ENCODE peak calls at places on chromosome 21, in eight cellular contexts. V is fibroblast of pulmonary artery, R is mucosa of descending colon, A is testis, L is transverse colon, G is fibroblast of mammary gland, X is kidney, Q is heart left ventricle. Y is an unnamed sample.

GRCh38 chr21:39021475-39021832 is 161.8 kb downstream of the PSMG1 start:
- DNase-seq in V (no peak), R (no peak), A (no peak), L (no peak), G (no peak), X (no peak), Q (no peak), Y (no peak)

GRCh38 chr21:35256468-35256988 is 207.4 kb upstream of the RUNX1 start:
- DNase-seq in V (peak), R (peak), A (peak), L (peak), G (peak), X (peak), Q (peak), Y (peak)

GRCh38 chr21:45880097-45881068 is 101.2 kb upstream of the COL6A1 start:
- DNase-seq in V (peak), R (peak), A (peak), L (peak), G (peak), X (peak), Q (peak), Y (peak)

GRCh38 chr21:33127154-33127893 is 57.4 kb downstream of the OLIG1 start:
- DNase-seq in V (peak), R (peak), A (peak), L (peak), G (peak), X (no peak), Q (peak), Y (peak)

GRCh38 chr21:33640697-33641338 is 723 bp downstream of the CRYZL1 start:
- DNase-seq in V (peak), R (peak), A (peak), L (peak), G (peak), X (no peak), Q (no peak), Y (no peak)

GRCh38 chr21:46256501-46256994 is 28.0 kb upstream of the LSS start:
- DNase-seq in V (no peak), R (no peak), A (no peak), L (no peak), G (no peak), X (no peak), Q (peak), Y (no peak)

GRCh38 chr21:38660333-38661295 is 145.1 kb upstream of the ETS2 start:
- DNase-seq in V (no peak), R (peak), A (peak), L (peak), G (no peak), X (peak), Q (no peak), Y (no peak)

GRCh38 chr21:38765056-38765455 is 40.7 kb upstream of the ETS2 start:
- DNase-seq in V (no peak), R (no peak), A (no peak), L (no peak), G (peak), X (no peak), Q (no peak), Y (no peak)

GRCh38 chr21:36910581-36911307 is 55.7 kb downstream of the HLCS start:
- DNase-seq in V (peak), R (no peak), A (no peak), L (no peak), G (peak), X (no peak), Q (no peak), Y (no peak)

GRCh38 chr21:38869946-38870345 is 64.2 kb downstream of the ETS2 start:
- DNase-seq in V (no peak), R (no peak), A (no peak), L (no peak), G (peak), X (no peak), Q (no peak), Y (no peak)

GRCh38 chr21:32520885-32521735 is 64.2 kb downstream of the TCP10L start:
- DNase-seq in V (peak), R (peak), A (peak), L (peak), G (peak), X (peak), Q (peak), Y (peak)

GRCh38 chr21:16842716-16843115 is 670.1 kb upstream of the CXADR start:
- DNase-seq in V (no peak), R (no peak), A (no peak), L (no peak), G (peak), X (no peak), Q (no peak), Y (no peak)

GRCh38 chr21:44871576-44872265 is 1.8 kb downstream of the PTTG1IP start:
- DNase-seq in V (peak), R (peak), A (peak), L (peak), G (peak), X (peak), Q (peak), Y (peak)

GRCh38 chr21:36291509-36291908 is 28.5 kb upstream of the MORC3 start:
- DNase-seq in V (no peak), R (no peak), A (no peak), L (no peak), G (no peak), X (no peak), Q (no peak), Y (no peak)

DNA sequence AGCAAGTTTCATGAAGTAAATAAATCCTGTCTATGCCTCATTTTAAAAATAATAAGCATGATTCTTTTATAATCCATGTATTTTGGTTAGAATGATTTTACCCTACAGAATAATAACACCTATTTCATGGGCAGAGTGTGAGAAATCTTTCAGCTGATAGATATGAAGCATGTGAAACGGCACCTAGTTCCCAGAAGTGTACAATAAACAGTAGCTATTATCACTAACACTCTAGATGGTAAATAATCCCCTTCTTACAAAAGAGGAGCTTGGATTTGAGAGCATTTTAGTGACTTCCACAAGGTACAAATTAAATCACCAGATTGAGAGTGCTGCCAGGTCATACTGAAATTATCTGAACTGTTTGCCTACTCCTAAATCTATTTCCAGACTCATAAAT is 95.3 kb upstream of the NRIP1 start:
- DNase-seq in V (no peak), R (no peak), A (no peak), L (no peak), G (no peak), X (no peak), Q (no peak), Y (no peak)
- TF ChIP-seq CTCF in V (no peak), R (no peak), A (no peak), L (no peak), G (no peak), X (no peak), Q (no peak), Y (no peak)

GRCh38 chr21:41375875-41376274 is 14.0 kb downstream of the MX2 start:
- DNase-seq in V (no peak), R (no peak), A (no peak), L (no peak), G (no peak), X (no peak), Q (no peak), Y (no peak)

GRCh38 chr21:41381731-41382130 is 19.9 kb downstream of the MX2 start:
- DNase-seq in V (no peak), R (no peak), A (no peak), L (no peak), G (no peak), X (no peak), Q (no peak), Y (no peak)

GRCh38 chr21:41377715-41378114 is 15.9 kb downstream of the MX2 start:
- DNase-seq in V (no peak), R (no peak), A (no peak), L (no peak), G (no peak), X (no peak), Q (no peak), Y (no peak)

GRCh38 chr21:41379901-41380300 is 18.1 kb downstream of the MX2 start:
- DNase-seq in V (no peak), R (no peak), A (no peak), L (no peak), G (no peak), X (no peak), Q (no peak), Y (no peak)

DNA sequence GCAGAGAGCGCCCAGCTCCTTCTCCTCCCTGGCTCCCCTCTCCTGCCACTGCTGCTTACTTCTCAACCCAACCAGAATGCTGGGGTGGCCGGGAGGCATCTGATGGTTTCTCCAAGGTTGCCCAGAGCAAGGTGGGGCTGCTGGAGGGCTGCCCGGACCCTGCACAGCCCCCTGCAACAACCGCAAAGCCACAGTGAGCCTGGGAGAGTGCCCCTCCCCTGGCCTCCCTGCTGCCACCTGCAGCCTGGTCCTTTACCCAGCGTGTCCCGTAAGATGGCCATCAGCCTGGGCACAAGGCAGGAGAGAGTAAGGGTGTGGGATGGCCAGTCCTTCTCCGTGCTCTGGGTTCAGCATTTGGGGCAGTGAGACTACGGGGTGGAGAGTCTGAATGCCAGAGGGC is 17.0 kb downstream of the MX2 start:
- DNase-seq in V (no peak), R (no peak), A (no peak), L (no peak), G (no peak), X (no peak), Q (peak), Y (no peak)
- TF ChIP-seq CTCF in V (no peak), R (no peak), A (no peak), L (no peak), G (no peak), X (no peak), Q (no peak), Y (no peak)

DNA sequence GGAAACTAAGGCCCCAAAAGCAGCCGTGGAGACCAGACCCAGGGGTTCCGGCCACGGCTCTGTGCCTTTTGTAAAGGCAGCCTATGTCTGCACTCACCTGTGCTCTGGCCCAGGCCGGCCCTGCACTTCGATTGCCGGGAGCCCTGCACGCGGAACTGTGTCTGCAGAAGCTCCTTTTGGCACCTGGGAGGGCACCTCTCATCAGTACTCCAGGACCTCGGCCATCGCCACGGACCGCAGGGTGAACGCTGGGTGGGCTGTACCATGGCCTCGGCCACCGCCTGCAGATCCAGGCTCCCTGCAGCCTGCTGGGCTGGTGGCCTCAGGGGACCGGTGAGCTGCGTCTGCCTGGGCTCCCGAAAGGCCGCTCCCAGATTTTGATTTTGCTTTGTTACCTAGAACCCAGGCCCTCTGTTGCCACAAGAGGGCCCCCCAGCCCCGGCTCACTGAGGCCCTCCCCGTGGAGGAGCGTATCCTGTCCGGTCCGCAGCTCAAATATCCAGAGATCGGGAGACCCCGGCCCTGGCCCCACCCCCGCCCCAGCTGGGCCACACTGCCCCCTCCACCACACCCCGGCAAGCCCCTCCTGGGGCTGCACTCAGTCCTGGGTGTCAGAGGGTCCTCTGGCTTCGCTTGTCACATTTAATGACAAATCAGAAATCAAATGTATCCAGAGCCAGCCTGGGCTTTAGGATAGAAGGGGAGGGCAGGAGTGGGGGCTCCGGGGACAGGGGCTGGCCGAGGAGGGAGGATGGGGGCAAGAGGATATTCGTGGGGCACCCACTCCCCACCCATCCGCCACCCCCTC is 60.2 kb upstream of the PDE9A start:
- DNase-seq in V (peak), R (peak), A (peak), L (peak), G (peak), X (peak), Q (peak), Y (peak)
- TF ChIP-seq CTCF in V (peak), R (peak), A (peak), L (peak), G (peak), X (peak), Q (peak), Y (no peak)

DNA sequence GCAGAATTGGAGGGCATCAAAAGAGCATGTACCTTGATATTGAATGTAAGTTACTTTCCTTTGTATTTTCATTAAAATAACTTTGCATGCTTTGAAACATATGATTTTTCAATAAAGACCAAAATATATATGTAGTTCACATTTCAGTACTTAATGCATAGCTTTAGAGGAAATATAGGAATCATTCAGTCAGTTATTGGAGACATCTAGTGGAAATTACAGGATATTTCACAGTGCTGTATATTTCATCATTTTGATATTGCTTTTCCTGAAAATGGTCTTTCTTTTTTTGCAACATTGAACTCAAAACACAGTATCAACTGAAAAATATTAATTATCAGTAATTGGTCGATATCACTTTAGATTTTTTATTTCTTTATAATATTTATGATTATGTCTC is 375.8 kb downstream of the NCAM2 start:
- DNase-seq in V (peak), R (no peak), A (no peak), L (no peak), G (peak), X (no peak), Q (no peak), Y (no peak)
- TF ChIP-seq CTCF in V (peak), R (no peak), A (no peak), L (no peak), G (peak), X (no peak), Q (no peak), Y (no peak)